ENCODE peak calls at places on chromosomes 1 and 21, in six cellular contexts. M, G, Q, Z, H and E are unnamed samples.

GRCh38 chr21:36134820-36135390 is at the start of gene CBR3:
- DNase-seq in G (peak), Q (no peak), M (no peak), Z (no peak), H (peak), E (peak)

GRCh38 chr1:198678301-198678836 is 39.5 kb downstream of the PTPRC start:
- DNase-seq in G (no peak), H (no peak), M (no peak), Q (no peak), Z (no peak), E (peak)

GRCh38 chr1:33443067-33443704 is 12.3 kb upstream of the PHC2 start:
- DNase-seq in Z (no peak), M (no peak), H (no peak), G (no peak), Q (no peak), E (no peak)

GRCh38 chr1:21956720-21957552 is 19.8 kb upstream of the HSPG2 start:
- DNase-seq in Q (no peak), G (peak), H (peak), M (peak), Z (no peak), E (peak)

GRCh38 chr1:88488277-88488676 is 195.8 kb upstream of the PKN2 start:
- DNase-seq in Q (no peak), G (no peak), M (no peak), H (no peak), Z (no peak), E (no peak)

GRCh38 chr21:46161800-46162592 is 6.6 kb upstream of the FTCD start:
- DNase-seq in Q (no peak), H (no peak), Z (no peak), G (no peak), M (no peak), E (no peak)

GRCh38 chr1:234608720-234609527 is 1.1 kb downstream of the IRF2BP2 start:
- DNase-seq in H (no peak), Q (no peak), G (peak), Z (peak), M (no peak), E (peak)

GRCh38 chr1:3904006-3904842 is 4.2 kb upstream of the C1orf174 start:
- DNase-seq in G (no peak), Q (no peak), M (no peak), Z (no peak), H (no peak), E (no peak)

GRCh38 chr1:234842726-234843641 is 233.0 kb upstream of the IRF2BP2 start:
- DNase-seq in G (peak), Q (no peak), H (no peak), M (no peak), Z (no peak), E (peak)

GRCh38 chr1:93704063-93704462 is 22.4 kb upstream of the BCAR3 start:
- DNase-seq in Z (no peak), Q (no peak), G (no peak), H (no peak), M (no peak), E (no peak)

GRCh38 chr1:23624440-23624839 is 65.1 kb upstream of the ID3 start:
- DNase-seq in Z (no peak), M (no peak), G (no peak), H (no peak), Q (no peak), E (no peak)

GRCh38 chr1:81731989-81732388 is 68.7 kb upstream of the ADGRL2 start:
- DNase-seq in H (no peak), Z (no peak), M (no peak), Q (no peak), G (no peak), E (no peak)

GRCh38 chr1:209457618-209458017 is 125.9 kb upstream of the CAMK1G start:
- DNase-seq in Q (no peak), H (no peak), Z (no peak), G (no peak), M (no peak), E (no peak)

GRCh38 chr1:207670997-207671396 is 26.1 kb downstream of the CR1L start:
- DNase-seq in M (no peak), Z (no peak), H (no peak), G (no peak), Q (no peak), E (no peak)